ENCODE peak calls at places on chromosomes 11 and 22, in seven cellular contexts. R is cardiac muscle cell, O is neural progenitor cell, Z is mammary epithelial cell, X is body of pancreas, B is psoas muscle, D is colonic mucosa. V is an unnamed sample. For H3K4me1, the result is how much of the 10 kb centered on the place peaks cover.

GRCh38 chr11:47616726-47617416 is 22.7 kb upstream of the C1QTNF4 start:
- DNase-seq in R (peak), O (peak), Z (peak), X (peak), B (no peak), D (peak), V (no peak)

GRCh38 chr11:121553367-121553766 is 100.6 kb upstream of the SORL1-AS1 start:
- DNase-seq in R (no peak), O (no peak), Z (peak), X (no peak), B (no peak), D (no peak), V (no peak)

GRCh38 chr22:25853078-25853477 is 111.1 kb downstream of the MYO18B start:
- DNase-seq in R (no peak), O (no peak), Z (peak), X (no peak), B (no peak), D (no peak), V (no peak)

GRCh38 chr11:57460756-57461749 is 725 bp downstream of the RTN4RL2 start:
- DNase-seq in R (no peak), O (peak), Z (no peak), X (peak), B (no peak), D (no peak), V (peak)

GRCh38 chr11:76843916-76844315 is 16.8 kb upstream of the ACER3 start:
- DNase-seq in R (no peak), O (no peak), Z (no peak), X (no peak), B (no peak), D (no peak), V (no peak)

GRCh38 chr11:23284626-23285025 is 424.4 kb upstream of the CCDC179 start:
- DNase-seq in R (peak), O (no peak), Z (no peak), X (no peak), B (no peak), D (no peak), V (no peak)

GRCh38 chr11:126109941-126110731 is 47.5 kb upstream of the CDON start:
- DNase-seq in R (no peak), O (no peak), Z (no peak), X (no peak), B (peak), D (no peak), V (no peak)

GRCh38 chr11:98455500-98456186 is 565.1 kb upstream of the CNTN5 start:
- DNase-seq in R (no peak), O (peak), Z (no peak), X (no peak), B (no peak), D (no peak), V (no peak)

GRCh38 chr11:16169541-16169940 is 186.8 kb downstream of the SOX6 start:
- DNase-seq in R (peak), O (no peak), Z (no peak), X (no peak), B (no peak), D (no peak), V (no peak)

GRCh38 chr11:107550304-107550703 is 15.2 kb downstream of the ALKBH8 start:
- DNase-seq in R (no peak), O (no peak), Z (no peak), X (no peak), B (no peak), D (no peak), V (no peak)

GRCh38 chr11:82867495-82868082 is 32.6 kb downstream of the PRCP start:
- DNase-seq in R (peak), O (peak), Z (peak), X (peak), B (peak), D (peak), V (peak)

GRCh38 chr11:70424765-70425164 is 26.4 kb downstream of the CTTN start:
- DNase-seq in R (no peak), O (no peak), Z (no peak), X (no peak), B (no peak), D (no peak), V (no peak)

GRCh38 chr11:77069336-77069968 is 2.7 kb downstream of the CAPN5 start:
- DNase-seq in R (no peak), O (no peak), Z (no peak), X (no peak), B (no peak), D (no peak), V (no peak)

GRCh38 chr11:121652982-121653381 is 200.2 kb upstream of the SORL1-AS1 start:
- DNase-seq in R (peak), O (peak), Z (no peak), X (no peak), B (no peak), D (no peak), V (no peak)

GRCh38 chr11:35796542-35796941 is 134.0 kb downstream of the TRIM44 start:
- DNase-seq in R (peak), O (no peak), Z (peak), X (no peak), B (no peak), D (no peak), V (no peak)

GRCh38 chr11:62221498-62221897 is 13.0 kb downstream of the SCGB2A1 start:
- DNase-seq in R (no peak), O (no peak), Z (no peak), X (no peak), B (no peak), D (no peak), V (no peak)

GRCh38 chr11:70859180-70859579 is 393.2 kb downstream of the SHANK2 start:
- DNase-seq in R (no peak), O (no peak), Z (no peak), X (no peak), B (no peak), D (no peak), V (no peak)

GRCh38 chr11:14520902-14521151 is 641 bp upstream of the PSMA1 start:
- DNase-seq in R (no peak), O (no peak), Z (no peak), X (no peak), B (no peak), D (no peak), V (no peak)

GRCh38 chr22:17773606-17774205 is 563 bp downstream of the BID start:
- DNase-seq in R (peak), O (peak), Z (peak), X (peak), B (peak), D (peak), V (peak)

GRCh38 chr11:23789938-23790371 is 706.9 kb upstream of the LUZP2 start:
- DNase-seq in R (peak), O (no peak), Z (no peak), X (peak), B (no peak), D (peak), V (peak)

GRCh38 chr22:21569459-21570161 is 2.1 kb downstream of the UBE2L3 start:
- DNase-seq in R (no peak), O (peak), Z (no peak), X (no peak), B (no peak), D (no peak), V (no peak)

GRCh38 chr22:44325718-44326548 is 13.2 kb upstream of the SHISAL1 start:
- DNase-seq in R (peak), O (peak), Z (peak), X (no peak), B (no peak), D (no peak), V (no peak)

GRCh38 chr11:63914896-63915681 is 1.9 kb downstream of the RCOR2 start:
- DNase-seq in R (peak), O (peak), Z (no peak), X (no peak), B (no peak), D (no peak), V (no peak)

GRCh38 chr22:23196165-23196564 is 15.9 kb downstream of the BCR start:
- DNase-seq in R (no peak), O (no peak), Z (no peak), X (no peak), B (no peak), D (no peak), V (no peak)

GRCh38 chr11:87596176-87596575 is 558.4 kb downstream of the TMEM135 start:
- DNase-seq in R (no peak), O (no peak), Z (no peak), X (no peak), B (no peak), D (no peak), V (no peak)

GRCh38 chr11:35649984-35650383 is 12.6 kb upstream of the TRIM44 start:
- DNase-seq in R (peak), O (no peak), Z (peak), X (no peak), B (no peak), D (no peak), V (no peak)

GRCh38 chr22:28939932-28940331 is 56.6 kb downstream of the ZNRF3 start:
- DNase-seq in R (no peak), O (peak), Z (no peak), X (no peak), B (no peak), D (no peak), V (no peak)

GRCh38 chr11:112163875-112164521 is at the start of gene IL18:
- DNase-seq in R (no peak), O (peak), Z (no peak), X (peak), B (peak), D (peak), V (peak)

GRCh38 chr22:19843857-19844422 is 10.7 kb downstream of the GNB1L start:
- DNase-seq in R (no peak), O (no peak), Z (no peak), X (no peak), B (no peak), D (no peak), V (no peak)

GRCh38 chr11:68855205-68855978 is 13.7 kb upstream of the CPT1A start:
- DNase-seq in R (peak), O (peak), Z (no peak), X (peak), B (peak), D (peak), V (peak)

GRCh38 chr11:67022341-67022933 is 497 bp upstream of the SYT12 start:
- DNase-seq in R (peak), O (no peak), Z (peak), X (peak), B (peak), D (peak), V (peak)

GRCh38 chr22:35544810-35545209 is 4.2 kb downstream of the RASD2 start:
- DNase-seq in R (no peak), O (no peak), Z (no peak), X (no peak), B (no peak), D (no peak), V (no peak)

GRCh38 chr22:35546886-35547285 is 6.3 kb downstream of the RASD2 start:
- DNase-seq in R (no peak), O (no peak), Z (no peak), X (no peak), B (no peak), D (no peak), V (no peak)

GRCh38 chr22:35548762-35549106 is 8.1 kb downstream of the RASD2 start:
- DNase-seq in R (no peak), O (peak), Z (no peak), X (no peak), B (no peak), D (no peak), V (no peak)

GRCh38 chr22:35549338-35549737 is 8.7 kb downstream of the RASD2 start:
- DNase-seq in R (no peak), O (no peak), Z (no peak), X (no peak), B (peak), D (no peak), V (no peak)

GRCh38 chr22:35547993-35548761 is 7.5 kb downstream of the RASD2 start:
- DNase-seq in R (no peak), O (peak), Z (no peak), X (no peak), B (no peak), D (no peak), V (no peak)
- TF ChIP-seq CTCF in R (peak), O (peak), Z (no peak), X (no peak), B (no peak), D (no peak), V (no peak)

GRCh38 chr11:122723576-122723975 is 68.1 kb downstream of the UBASH3B start:
- DNase-seq in R (no peak), O (no peak), Z (no peak), X (no peak), B (no peak), D (no peak), V (no peak)
- H3K4me1 ChIP-seq in R (under half), O (under half), Z (under half), X (under half), B (under half), D (under half), V (under half)

DNA sequence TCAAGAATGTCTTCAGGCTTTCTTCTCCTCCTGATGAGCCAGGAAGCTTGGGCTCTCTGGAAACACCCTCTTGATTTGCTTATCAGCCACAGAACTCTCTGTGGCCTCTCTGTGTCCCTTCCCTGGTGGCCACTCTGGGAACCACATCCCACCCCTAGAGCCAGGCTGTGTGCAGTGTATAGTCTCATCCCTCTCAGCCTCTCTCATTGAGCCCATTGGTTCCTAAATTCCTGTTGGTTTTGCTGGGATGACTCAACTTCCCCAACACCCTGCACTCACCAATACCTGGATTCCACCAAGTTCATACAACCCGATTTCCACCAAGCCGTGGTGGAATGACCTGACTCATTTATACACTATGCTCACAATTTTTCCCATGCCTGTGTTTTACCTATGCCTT is 5.2 kb downstream of the IRAG1 start:
- DNase-seq in R (no peak), O (no peak), Z (peak), X (no peak), B (no peak), D (no peak), V (no peak)
- TF ChIP-seq CTCF in R (peak), O (peak), Z (peak), X (no peak), B (no peak), D (peak), V (no peak)

GRCh38 chr11:1759851-1760220 is 3.9 kb downstream of the CTSD start:
- DNase-seq in R (no peak), O (no peak), Z (no peak), X (no peak), B (no peak), D (no peak), V (peak)
- H3K4me1 ChIP-seq in R (under half), O (under half), Z (under half), X (half or more), B (half or more), D (under half), V (under half)

GRCh38 chr22:43159484-43160178 is 8.3 kb downstream of the TSPO start:
- DNase-seq in R (peak), O (peak), Z (no peak), X (peak), B (no peak), D (peak), V (peak)
- TF ChIP-seq CTCF in R (peak), O (peak), Z (no peak), X (peak), B (no peak), D (peak), V (peak)

GRCh38 chr11:72750086-72750485 is 2.1 kb downstream of the ARAP1 start:
- DNase-seq in R (no peak), O (no peak), Z (no peak), X (no peak), B (no peak), D (no peak), V (no peak)
- H3K4me1 ChIP-seq in R (under half), O (under half), Z (under half), X (under half), B (under half), D (under half), V (under half)

GRCh38 chr11:124114942-124115781 is at the start of gene VWA5A:
- DNase-seq in R (peak), O (peak), Z (peak), X (peak), B (peak), D (peak), V (peak)

GRCh38 chr11:124113890-124114289 is 1.4 kb upstream of the VWA5A start:
- DNase-seq in R (peak), O (no peak), Z (peak), X (no peak), B (no peak), D (peak), V (no peak)

GRCh38 chr11:124119103-124119502 is 3.9 kb downstream of the VWA5A start:
- DNase-seq in R (no peak), O (no peak), Z (no peak), X (no peak), B (no peak), D (no peak), V (no peak)

GRCh38 chr11:124115782-124116616 is 749 bp downstream of the VWA5A start:
- DNase-seq in R (no peak), O (peak), Z (peak), X (peak), B (no peak), D (peak), V (peak)
- TF ChIP-seq CTCF in R (no peak), O (no peak), Z (no peak), X (no peak), B (no peak), D (no peak), V (no peak)